ENCODE peak calls at places on chromosomes 13 and 19, in six cellular contexts. One of them, this sample, is unnamed.
A peak's percentile ranks its signal among the peaks of the same experiment; 100 is the strongest.

GRCh38 chr13:65473199-65473598 is 1756.9 kb downstream of the PCDH9 start:
- DNase-seq in Karpas-422: no peak
- DNase-seq in lower lobe of right lung: no peak
- DNase-seq in tibial artery: no peak
- DNase-seq in SJCRH30: no peak
- DNase-seq in uterus: no peak
- DNase-seq in this sample: no peak

GRCh38 chr19:2575734-2576481 is 100.0 kb downstream of the GADD45B start:
- DNase-seq in tibial artery: peak; percentile 95
- DNase-seq in lower lobe of right lung: no peak
- DNase-seq in uterus: peak; percentile 80
- DNase-seq in SJCRH30: no peak
- DNase-seq in Karpas-422: no peak
- DNase-seq in this sample: no peak

GRCh38 chr13:97125051-97125809 is 96.9 kb upstream of the MBNL2 start:
- DNase-seq in tibial artery: peak; percentile 67
- DNase-seq in Karpas-422: no peak
- DNase-seq in lower lobe of right lung: no peak
- DNase-seq in uterus: peak; percentile 54
- DNase-seq in SJCRH30: peak; percentile 32
- DNase-seq in this sample: no peak

GRCh38 chr19:33699754-33700407 is 78.1 kb downstream of the CHST8 start:
- DNase-seq in Karpas-422: no peak
- DNase-seq in tibial artery: no peak
- DNase-seq in uterus: no peak
- DNase-seq in lower lobe of right lung: no peak
- DNase-seq in SJCRH30: no peak
- DNase-seq in this sample: no peak

GRCh38 chr13:99982021-99982740 is 597 bp downstream of the ZIC2 start:
- DNase-seq in SJCRH30: peak; percentile 26
- DNase-seq in tibial artery: no peak
- DNase-seq in lower lobe of right lung: no peak
- DNase-seq in uterus: no peak
- DNase-seq in Karpas-422: no peak
- DNase-seq in this sample: no peak

GRCh38 chr13:29319451-29319850 is 276.0 kb downstream of the SLC7A1 start:
- DNase-seq in SJCRH30: no peak
- DNase-seq in uterus: no peak
- DNase-seq in lower lobe of right lung: no peak
- DNase-seq in tibial artery: no peak
- DNase-seq in Karpas-422: no peak
- DNase-seq in this sample: no peak

GRCh38 chr13:91313581-91313980 is 33.9 kb upstream of the MIR17HG start:
- DNase-seq in Karpas-422: no peak
- DNase-seq in lower lobe of right lung: no peak
- DNase-seq in SJCRH30: no peak
- DNase-seq in tibial artery: no peak
- DNase-seq in uterus: no peak
- DNase-seq in this sample: no peak

GRCh38 chr13:109481046-109481445 is 305.3 kb downstream of the IRS2 start:
- DNase-seq in lower lobe of right lung: no peak
- DNase-seq in tibial artery: no peak
- DNase-seq in Karpas-422: no peak
- DNase-seq in SJCRH30: no peak
- DNase-seq in uterus: no peak
- DNase-seq in this sample: no peak

GRCh38 chr13:46648166-46648607 is 95.2 kb downstream of the LRCH1 start:
- DNase-seq in SJCRH30: no peak
- DNase-seq in tibial artery: no peak
- DNase-seq in Karpas-422: no peak
- DNase-seq in lower lobe of right lung: no peak
- DNase-seq in uterus: no peak
- DNase-seq in this sample: no peak

GRCh38 chr19:4393947-4394590 is 6.3 kb downstream of the SH3GL1 start:
- DNase-seq in lower lobe of right lung: no peak
- DNase-seq in tibial artery: no peak
- DNase-seq in Karpas-422: no peak
- DNase-seq in SJCRH30: peak; percentile 46
- DNase-seq in uterus: no peak
- DNase-seq in this sample: no peak

GRCh38 chr13:93881418-93881817 is 598.1 kb downstream of the DCT start:
- DNase-seq in Karpas-422: no peak
- DNase-seq in lower lobe of right lung: no peak
- DNase-seq in uterus: no peak
- DNase-seq in SJCRH30: no peak
- DNase-seq in tibial artery: no peak
- DNase-seq in this sample: no peak

GRCh38 chr13:79519252-79519651 is 38.3 kb downstream of the NDFIP2 start:
- DNase-seq in uterus: no peak
- DNase-seq in lower lobe of right lung: no peak
- DNase-seq in tibial artery: no peak
- DNase-seq in Karpas-422: no peak
- DNase-seq in SJCRH30: no peak
- DNase-seq in this sample: no peak

GRCh38 chr13:106275441-106276032 is 259.9 kb downstream of the EFNB2 start:
- DNase-seq in Karpas-422: no peak
- DNase-seq in tibial artery: no peak
- DNase-seq in uterus: no peak
- DNase-seq in lower lobe of right lung: no peak
- DNase-seq in SJCRH30: peak; percentile 13
- DNase-seq in this sample: no peak

GRCh38 chr19:51196181-51196580 is 28.7 kb upstream of the CD33 start:
- DNase-seq in lower lobe of right lung: no peak
- DNase-seq in SJCRH30: no peak
- DNase-seq in uterus: no peak
- DNase-seq in tibial artery: no peak
- DNase-seq in Karpas-422: peak; percentile 56
- DNase-seq in this sample: no peak

GRCh38 chr13:31074750-31075149 is 87.0 kb downstream of the HSPH1 start:
- DNase-seq in lower lobe of right lung: no peak
- DNase-seq in SJCRH30: no peak
- DNase-seq in tibial artery: no peak
- DNase-seq in Karpas-422: peak; percentile 43
- DNase-seq in uterus: no peak
- DNase-seq in this sample: no peak

GRCh38 chr19:21434516-21434915 is 37.6 kb downstream of the ZNF493 start:
- DNase-seq in uterus: no peak
- DNase-seq in SJCRH30: no peak
- DNase-seq in Karpas-422: no peak
- DNase-seq in tibial artery: no peak
- DNase-seq in lower lobe of right lung: no peak
- DNase-seq in this sample: no peak

GRCh38 chr19:9362905-9363304 is at the start of gene ZNF177:
- DNase-seq in tibial artery: no peak
- DNase-seq in Karpas-422: no peak
- DNase-seq in uterus: no peak
- DNase-seq in lower lobe of right lung: no peak
- DNase-seq in SJCRH30: peak; percentile 79
- DNase-seq in this sample: no peak

GRCh38 chr13:100728201-100728600 is 53.6 kb upstream of the TMTC4 start:
- DNase-seq in Karpas-422: no peak
- DNase-seq in tibial artery: no peak
- DNase-seq in lower lobe of right lung: no peak
- DNase-seq in uterus: no peak
- DNase-seq in SJCRH30: no peak
- DNase-seq in this sample: no peak

GRCh38 chr13:66364346-66364745 is 865.8 kb downstream of the PCDH9 start:
- DNase-seq in uterus: no peak
- DNase-seq in SJCRH30: no peak
- DNase-seq in tibial artery: no peak
- DNase-seq in Karpas-422: no peak
- DNase-seq in lower lobe of right lung: no peak
- DNase-seq in this sample: no peak

GRCh38 chr13:46484561-46484960 is 68.4 kb upstream of the LRCH1 start:
- DNase-seq in Karpas-422: peak; percentile 42
- DNase-seq in uterus: no peak
- DNase-seq in SJCRH30: no peak
- DNase-seq in lower lobe of right lung: no peak
- DNase-seq in tibial artery: no peak
- DNase-seq in this sample: no peak

GRCh38 chr19:46613525-46613924 is 11.4 kb downstream of the PTGIR start:
- DNase-seq in Karpas-422: no peak
- DNase-seq in lower lobe of right lung: peak; percentile 43
- DNase-seq in uterus: no peak
- DNase-seq in SJCRH30: no peak
- DNase-seq in tibial artery: no peak
- DNase-seq in this sample: peak; percentile 43

GRCh38 chr13:106003651-106004050 is 531.8 kb downstream of the EFNB2 start:
- DNase-seq in Karpas-422: no peak
- DNase-seq in SJCRH30: no peak
- DNase-seq in tibial artery: no peak
- DNase-seq in lower lobe of right lung: no peak
- DNase-seq in uterus: no peak
- DNase-seq in this sample: no peak

GRCh38 chr13:112055032-112055416 is 11.9 kb upstream of the SOX1 start:
- DNase-seq in lower lobe of right lung: no peak
- DNase-seq in SJCRH30: no peak
- DNase-seq in tibial artery: no peak
- DNase-seq in uterus: no peak
- DNase-seq in Karpas-422: no peak
- DNase-seq in this sample: no peak
- H3K27me3 ChIP-seq in lower lobe of right lung: peaks cover 100% of the 10 kb centered on the region
- H3K27me3 ChIP-seq in SJCRH30: no peaks in the 10 kb centered on the region
- H3K27me3 ChIP-seq in tibial artery: no peaks in the 10 kb centered on the region
- H3K27me3 ChIP-seq in uterus: peaks cover 71% of the 10 kb centered on the region
- H3K27me3 ChIP-seq in Karpas-422: no peaks in the 10 kb centered on the region
- H3K27me3 ChIP-seq in this sample: peaks cover 18% of the 10 kb centered on the region

GRCh38 chr19:11379857-11380350 is 4.2 kb downstream of the EPOR start:
- DNase-seq in Karpas-422: no peak
- DNase-seq in lower lobe of right lung: no peak
- DNase-seq in uterus: no peak
- DNase-seq in tibial artery: no peak
- DNase-seq in SJCRH30: no peak
- DNase-seq in this sample: no peak
- H3K4me1 ChIP-seq in Karpas-422: peaks cover 62% of the 10 kb centered on the region
- H3K4me1 ChIP-seq in lower lobe of right lung: peaks cover 76% of the 10 kb centered on the region
- H3K4me1 ChIP-seq in uterus: peaks cover 29% of the 10 kb centered on the region
- H3K4me1 ChIP-seq in tibial artery: peaks cover 63% of the 10 kb centered on the region
- H3K4me1 ChIP-seq in SJCRH30: no peaks in the 10 kb centered on the region
- H3K4me1 ChIP-seq in this sample: peaks cover 57% of the 10 kb centered on the region

DNA sequence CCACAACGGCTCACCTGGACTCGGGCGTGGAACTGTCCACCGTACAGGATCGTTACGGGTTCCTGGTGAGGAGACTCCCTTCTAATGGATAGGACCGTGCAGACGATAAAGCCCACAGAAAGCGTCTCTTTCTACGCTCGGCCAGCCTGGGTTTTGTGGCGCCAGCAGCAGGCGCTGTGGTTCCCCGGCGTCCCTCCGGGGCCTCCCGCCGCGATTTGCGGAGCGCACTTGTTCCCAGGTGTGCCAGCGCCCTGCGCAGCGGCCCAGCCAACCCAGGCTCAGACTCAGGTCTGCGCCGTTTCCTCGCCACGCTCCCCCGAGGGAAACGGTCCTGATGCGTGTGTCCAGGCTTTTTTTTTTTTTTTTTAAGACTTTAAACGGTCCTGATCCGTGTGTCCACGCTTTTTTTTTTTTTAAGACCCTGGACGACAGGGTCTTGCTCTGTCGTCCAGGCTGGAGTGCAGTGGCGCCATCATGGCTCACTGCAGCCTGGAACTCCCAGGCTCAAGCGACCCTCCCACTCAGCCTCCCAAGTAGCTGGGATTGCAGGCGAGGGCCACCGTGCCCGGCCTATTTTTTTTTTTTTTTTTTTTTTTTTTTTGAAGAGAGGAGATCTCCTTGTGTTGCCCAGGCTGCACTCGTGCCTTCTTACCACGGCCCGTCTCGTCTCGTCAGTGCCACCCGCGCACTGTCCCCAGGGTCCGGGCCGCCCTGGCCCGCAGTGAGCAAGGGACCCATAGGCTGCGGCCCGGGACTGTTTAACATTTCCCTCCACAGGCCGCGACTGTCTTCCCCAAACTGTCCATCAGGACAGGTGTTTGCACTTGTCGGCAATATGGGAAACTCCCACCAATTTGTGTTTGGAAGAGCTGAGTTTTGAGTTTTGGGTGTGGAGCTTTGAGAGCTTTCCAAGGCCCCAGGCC is 23.8 kb downstream of the GJA3 start:
- DNase-seq in Karpas-422: no peak
- DNase-seq in SJCRH30: no peak
- DNase-seq in tibial artery: no peak
- DNase-seq in lower lobe of right lung: no peak
- DNase-seq in uterus: no peak
- DNase-seq in this sample: no peak
- H3K27me3 ChIP-seq in Karpas-422: no peaks in the 10 kb centered on the region
- H3K27me3 ChIP-seq in SJCRH30: peaks cover 5% of the 10 kb centered on the region
- H3K27me3 ChIP-seq in tibial artery: no peaks in the 10 kb centered on the region
- H3K27me3 ChIP-seq in lower lobe of right lung: peaks cover 67% of the 10 kb centered on the region
- H3K27me3 ChIP-seq in uterus: peaks cover 34% of the 10 kb centered on the region
- H3K27me3 ChIP-seq in this sample: peaks cover 11% of the 10 kb centered on the region

DNA sequence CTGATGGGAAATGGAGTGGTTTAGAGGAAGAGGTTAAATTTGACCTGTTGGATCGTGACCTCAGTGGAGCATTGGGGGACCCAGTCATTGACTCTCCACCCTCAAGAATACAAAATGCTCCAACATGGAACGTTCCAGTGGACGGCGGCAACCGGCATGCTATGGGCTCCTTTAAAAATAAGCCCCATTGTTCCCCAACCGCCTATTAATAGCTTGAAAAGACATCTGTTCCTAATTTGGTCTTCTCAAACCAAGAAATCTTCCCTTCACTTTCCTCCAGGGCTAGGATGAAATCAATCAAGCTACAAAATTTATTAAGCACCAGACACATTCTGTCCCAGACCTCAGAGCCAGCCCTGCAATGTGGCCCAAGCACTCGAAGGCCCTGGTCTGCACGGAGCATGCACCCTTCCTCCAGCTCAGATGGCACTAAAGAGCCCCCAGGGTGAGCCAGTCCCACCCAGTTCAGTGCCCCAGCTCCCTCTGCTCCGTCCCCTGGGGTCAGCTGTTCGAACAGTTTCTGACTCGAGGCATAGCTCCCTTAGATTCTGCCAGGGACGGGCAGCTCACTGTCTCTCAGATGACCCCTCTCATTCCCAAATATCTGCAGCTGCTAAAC is 22.5 kb upstream of the VSTM2B start:
- DNase-seq in lower lobe of right lung: peak; percentile 6
- DNase-seq in tibial artery: no peak
- DNase-seq in SJCRH30: no peak
- DNase-seq in uterus: no peak
- DNase-seq in Karpas-422: no peak
- DNase-seq in this sample: no peak
- H3K4me1 ChIP-seq in lower lobe of right lung: no peaks in the 10 kb centered on the region
- H3K4me1 ChIP-seq in tibial artery: no peaks in the 10 kb centered on the region
- H3K4me1 ChIP-seq in SJCRH30: peaks cover 4% of the 10 kb centered on the region
- H3K4me1 ChIP-seq in uterus: no peaks in the 10 kb centered on the region
- H3K4me1 ChIP-seq in Karpas-422: no peaks in the 10 kb centered on the region
- H3K4me1 ChIP-seq in this sample: no peaks in the 10 kb centered on the region

GRCh38 chr19:16372065-16372915 is 47.7 kb downstream of the KLF2 start:
- DNase-seq in lower lobe of right lung: peak; percentile 16
- DNase-seq in uterus: no peak
- DNase-seq in SJCRH30: no peak
- DNase-seq in Karpas-422: no peak
- DNase-seq in tibial artery: no peak
- DNase-seq in this sample: no peak
- H3K27me3 ChIP-seq in lower lobe of right lung: no peaks in the 10 kb centered on the region
- H3K27me3 ChIP-seq in uterus: no peaks in the 10 kb centered on the region
- H3K27me3 ChIP-seq in SJCRH30: no peaks in the 10 kb centered on the region
- H3K27me3 ChIP-seq in Karpas-422: no peaks in the 10 kb centered on the region
- H3K27me3 ChIP-seq in tibial artery: no peaks in the 10 kb centered on the region
- H3K27me3 ChIP-seq in this sample: no peaks in the 10 kb centered on the region

This sample was measured in CD8-positive, alpha-beta memory T cell.